ENCODE peak calls at places on chromosomes 12 and 14, in five cellular contexts. U is stomach; H is astrocyte; N is lung; Q is CD8-positive, alpha-beta T cell. P is an unnamed sample.

GRCh38 chr12:118850244-118850825 is 131.0 kb upstream of the SRRM4 start:
- DNase-seq in U (no peak), H (no peak), N (no peak), Q (no peak), P (no peak)

GRCh38 chr12:53214687-53215455 is 7.8 kb upstream of the ITGB7 start:
- DNase-seq in U (no peak), H (no peak), N (no peak), Q (no peak), P (peak; percentile 93)

GRCh38 chr14:59464651-59465569 is at the start of gene GPR135:
- DNase-seq in U (peak; percentile 67), H (peak; percentile 62), N (peak; percentile 57), Q (peak; percentile 67), P (peak; percentile 56)

GRCh38 chr12:47164730-47165439 is 85.1 kb upstream of the AMIGO2 start:
- DNase-seq in U (no peak), H (peak; percentile 81), N (no peak), Q (no peak), P (no peak)

GRCh38 chr14:46734287-46734686 is 82.7 kb upstream of the RPL10L start:
- DNase-seq in U (no peak), H (no peak), N (no peak), Q (no peak), P (no peak)

GRCh38 chr14:90397401-90398314 is 829 bp downstream of the CALM1 start:
- DNase-seq in U (peak; percentile 51), H (no peak), N (peak; percentile 66), Q (peak; percentile 82), P (peak; percentile 81)

GRCh38 chr12:98352218-98352811 is 163.1 kb upstream of the TMPO start:
- DNase-seq in U (no peak), H (peak; percentile 98), N (no peak), Q (no peak), P (no peak)

GRCh38 chr12:87253157-87253556 is 776.0 kb downstream of the C12orf50 start:
- DNase-seq in U (peak; percentile 27), H (no peak), N (no peak), Q (no peak), P (no peak)

GRCh38 chr14:30861200-30861599 is 13.2 kb upstream of the COCH start:
- DNase-seq in U (no peak), H (no peak), N (no peak), Q (no peak), P (no peak)

GRCh38 chr12:82950362-82950761 is 263.7 kb downstream of the TMTC2 start:
- DNase-seq in U (no peak), H (no peak), N (no peak), Q (no peak), P (no peak)

GRCh38 chr12:2179953-2180736 is 127.4 kb downstream of the CACNA1C start:
- DNase-seq in U (peak; percentile 34), H (peak; percentile 95), N (no peak), Q (no peak), P (peak; percentile 56)

GRCh38 chr14:104345316-104346111 is 207.1 kb downstream of the KIF26A start:
- DNase-seq in U (peak; percentile 21), H (no peak), N (no peak), Q (no peak), P (no peak)

GRCh38 chr12:2877959-2878732 is 1.1 kb downstream of the RHNO1 start:
- DNase-seq in U (no peak), H (no peak), N (no peak), Q (no peak), P (no peak)

GRCh38 chr12:55966408-55967281 is at the start of gene CDK2:
- DNase-seq in U (peak; percentile 97), H (peak; percentile 47), N (peak; percentile 92), Q (peak; percentile 92), P (peak; percentile 95)

GRCh38 chr14:32897724-32898064 is 41.0 kb upstream of the NPAS3 start:
- DNase-seq in U (no peak), H (no peak), N (no peak), Q (no peak), P (no peak)

GRCh38 chr14:32263939-32264567 is 61.0 kb upstream of the RNU6-8 start:
- DNase-seq in U (no peak), H (no peak), N (no peak), Q (no peak), P (no peak)

GRCh38 chr14:74956280-74957072 is 1.1 kb upstream of the PGF start:
- DNase-seq in U (no peak), H (no peak), N (no peak), Q (no peak), P (no peak)

GRCh38 chr14:91405241-91405721 is 12.3 kb downstream of the CCDC88C start:
- DNase-seq in U (no peak), H (no peak), N (no peak), Q (peak; percentile 78), P (no peak)

GRCh38 chr12:57182918-57183575 is 33.5 kb upstream of the NXPH4 start:
- DNase-seq in U (peak; percentile 85), H (peak; percentile 27), N (peak; percentile 81), Q (peak; percentile 88), P (peak; percentile 75)

GRCh38 chr12:82688035-82688501 is 1.4 kb downstream of the TMTC2 start:
- DNase-seq in U (no peak), H (peak; percentile 8), N (no peak), Q (no peak), P (no peak)

GRCh38 chr12:120847392-120848157 is 56.6 kb downstream of the SPPL3 start:
- DNase-seq in U (no peak), H (no peak), N (no peak), Q (no peak), P (no peak)

GRCh38 chr12:52171950-52172512 is 19.8 kb downstream of the KRT80 start:
- DNase-seq in U (peak; percentile 61), H (no peak), N (no peak), Q (no peak), P (no peak)

GRCh38 chr12:10959777-10960176 is 20.7 kb upstream of the TAS2R14 start:
- DNase-seq in U (no peak), H (no peak), N (no peak), Q (no peak), P (no peak)

GRCh38 chr14:26598081-26598671 is 343 bp upstream of the NOVA1 start:
- DNase-seq in U (peak; percentile 57), H (peak; percentile 81), N (peak; percentile 81), Q (no peak), P (peak; percentile 92)

GRCh38 chr12:10701226-10701681 is 21.9 kb downstream of the YBX3 start:
- DNase-seq in U (no peak), H (no peak), N (no peak), Q (no peak), P (no peak)

GRCh38 chr12:115984607-115985006 is 292.9 kb downstream of the MED13L start:
- DNase-seq in U (no peak), H (no peak), N (no peak), Q (no peak), P (no peak)

GRCh38 chr12:110246690-110247339 is 34.2 kb upstream of the ATP2A2 start:
- DNase-seq in U (no peak), H (no peak), N (no peak), Q (no peak), P (no peak)

GRCh38 chr12:110249105-110249504 is 31.9 kb upstream of the ATP2A2 start:
- DNase-seq in U (no peak), H (no peak), N (no peak), Q (no peak), P (no peak)

GRCh38 chr12:110247340-110248095 is 33.5 kb upstream of the ATP2A2 start:
- DNase-seq in U (peak; percentile 73), H (no peak), N (no peak), Q (no peak), P (peak; percentile 58)

GRCh38 chr12:110249716-110250225 is 31.3 kb upstream of the ATP2A2 start:
- DNase-seq in U (peak; percentile 45), H (no peak), N (no peak), Q (no peak), P (peak; percentile 54)

GRCh38 chr12:110248096-110248447 is 33.0 kb upstream of the ATP2A2 start:
- DNase-seq in U (peak; percentile 41), H (no peak), N (no peak), Q (no peak), P (no peak)
- H3K27ac ChIP-seq in U (peak overlapping the region; percentile 81), H (no peak overlapping the region), N (peak overlapping the region; percentile 84), Q (no peak overlapping the region), P (peak overlapping the region; percentile 94)

GRCh38 chr12:132921685-132922084 is 34.3 kb upstream of the CHFR start:
- DNase-seq in U (no peak), H (no peak), N (no peak), Q (no peak), P (no peak)
- TF ChIP-seq CTCF in U (no peak), H (no peak), N (no peak), Q (no peak), P (no peak)

GRCh38 chr14:95107711-95108110 is 49.6 kb downstream of the DICER1 start:
- DNase-seq in U (no peak), H (no peak), N (no peak), Q (no peak), P (no peak)

GRCh38 chr14:95110178-95110577 is 47.2 kb downstream of the DICER1 start:
- DNase-seq in U (no peak), H (no peak), N (no peak), Q (no peak), P (no peak)

GRCh38 chr14:95117937-95118726 is 39.2 kb downstream of the DICER1 start:
- DNase-seq in U (no peak), H (no peak), N (no peak), Q (no peak), P (no peak)

GRCh38 chr14:95111507-95112164 is 45.7 kb downstream of the DICER1 start:
- DNase-seq in U (no peak), H (no peak), N (no peak), Q (no peak), P (no peak)

DNA sequence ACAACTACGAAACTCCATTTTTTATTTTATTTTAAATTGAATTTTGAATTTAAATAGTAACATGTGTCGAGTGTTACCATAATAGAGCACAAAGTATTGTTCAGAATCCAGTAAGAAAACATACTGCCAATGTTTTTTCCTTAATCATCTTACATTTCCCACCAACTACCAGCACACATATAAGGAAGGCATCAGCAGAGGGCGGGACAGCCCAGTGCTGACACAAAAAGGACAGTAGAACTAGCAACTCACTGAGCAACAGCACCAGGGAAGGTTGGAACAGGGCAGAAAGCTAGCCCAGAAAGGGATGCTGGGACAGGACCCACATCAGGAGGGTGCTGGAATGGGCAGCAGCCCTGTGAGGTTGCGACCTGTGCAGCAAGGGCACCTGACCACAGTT is 43.9 kb downstream of the DICER1 start:
- DNase-seq in U (no peak), H (no peak), N (no peak), Q (no peak), P (no peak)
- H3K27ac ChIP-seq in U (no peak overlapping the region), H (no peak overlapping the region), N (no peak overlapping the region), Q (no peak overlapping the region), P (no peak overlapping the region)

DNA sequence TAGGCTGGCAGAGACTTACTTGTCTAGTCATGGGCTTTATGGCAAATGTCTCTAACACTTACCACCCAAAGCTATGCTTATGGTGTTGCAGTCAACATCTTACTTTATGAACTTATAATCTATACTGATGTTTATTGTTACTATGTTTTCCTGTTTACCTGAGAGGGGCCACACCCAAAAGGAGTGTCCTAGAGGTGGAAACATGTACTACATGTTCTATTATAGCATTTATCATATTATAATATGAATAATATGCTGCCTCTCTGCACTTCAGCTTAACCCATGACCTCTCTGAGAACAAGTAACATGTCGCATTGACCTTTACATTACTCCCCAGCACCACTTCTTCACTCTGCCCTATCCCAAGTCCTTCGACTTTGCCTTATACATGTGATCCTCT is 501.8 kb downstream of the ETNK1 start:
- DNase-seq in U (no peak), H (no peak), N (no peak), Q (no peak), P (no peak)
- TF ChIP-seq CTCF in U (no peak), H (no peak), N (no peak), Q (no peak), P (no peak)

P was measured in heart right ventricle.